ENCODE peak calls at places on chromosomes 3 and 15, in six cellular contexts. V is SK-N-SH, L is A549, O is HepG2, D is K562, J is GM12878. K is an unnamed sample.

GRCh38 chr3:189954733-189955665 is 165.7 kb downstream of the P3H2 start:
- DNase-seq in J (no peak), L (no peak), V (no peak), O (no peak), D (no peak), K (no peak)

GRCh38 chr3:187713504-187713903 is 11.1 kb upstream of the RTP2 start:
- DNase-seq in V (no peak), D (peak), J (no peak), L (peak), O (peak), K (peak)

GRCh38 chr15:72784233-72784876 is 797 bp upstream of the ADPGK start:
- DNase-seq in D (peak), J (peak), V (peak), L (peak), O (peak), K (peak)

GRCh38 chr15:55564347-55565145 is 23.6 kb downstream of the PYGO1 start:
- DNase-seq in V (no peak), L (no peak), J (no peak), O (no peak), D (peak), K (no peak)

GRCh38 chr15:100775581-100776185 is 103.9 kb upstream of the ALDH1A3 start:
- DNase-seq in L (no peak), D (no peak), J (no peak), O (no peak), V (peak), K (no peak)

GRCh38 chr3:46429250-46429649 is 22.2 kb downstream of the CCRL2 start:
- DNase-seq in D (no peak), J (no peak), V (no peak), O (no peak), L (no peak), K (no peak)

GRCh38 chr3:45688194-45688881 is 858 bp upstream of the SACM1L start:
- DNase-seq in V (peak), L (peak), D (peak), O (peak), J (no peak), K (peak)

GRCh38 chr3:159884661-159885402 is 103.8 kb upstream of the IL12A start:
- DNase-seq in J (no peak), D (peak), O (peak), V (peak), L (peak), K (peak)

GRCh38 chr3:4355401-4356224 is 52.4 kb downstream of the SETMAR start:
- DNase-seq in D (peak), O (peak), L (no peak), J (no peak), V (peak), K (no peak)

GRCh38 chr3:6736781-6737180 is 124.1 kb upstream of the GRM7 start:
- DNase-seq in J (no peak), D (no peak), O (no peak), V (no peak), L (no peak), K (no peak)

GRCh38 chr3:108388136-108389132 is 92.1 kb downstream of the HHLA2 start:
- DNase-seq in D (no peak), L (no peak), O (no peak), J (peak), V (no peak), K (no peak)

GRCh38 chr15:34708422-34708821 is 46.4 kb downstream of the GJD2 start:
- DNase-seq in D (peak), J (no peak), O (peak), V (peak), L (peak), K (peak)

GRCh38 chr15:50096158-50096821 is 22.7 kb downstream of the ATP8B4 start:
- DNase-seq in V (no peak), L (no peak), D (no peak), J (no peak), O (no peak), K (no peak)

GRCh38 chr3:40608091-40608490 is 83.3 kb downstream of the ZNF621 start:
- DNase-seq in J (no peak), D (no peak), O (no peak), L (no peak), V (no peak), K (no peak)

GRCh38 chr3:159870723-159871122 is 117.9 kb upstream of the IL12A start:
- DNase-seq in J (no peak), O (no peak), D (no peak), L (no peak), V (no peak), K (no peak)

GRCh38 chr3:38334656-38335055 is 11.9 kb upstream of the XYLB start:
- DNase-seq in D (no peak), J (no peak), O (no peak), V (no peak), L (no peak), K (peak)

GRCh38 chr3:176953106-176954080 is 243.9 kb downstream of the TBL1XR1 start:
- DNase-seq in D (no peak), O (no peak), V (no peak), L (no peak), J (no peak), K (peak)

GRCh38 chr3:83477563-83477962 is 1481.2 kb upstream of the CADM2 start:
- DNase-seq in L (no peak), O (no peak), V (no peak), D (no peak), J (no peak), K (no peak)

GRCh38 chr3:46282696-46283095 is 40.4 kb downstream of the CCR3 start:
- DNase-seq in V (no peak), O (no peak), L (no peak), J (no peak), D (no peak), K (no peak)

GRCh38 chr15:50506121-50506520 is 40.3 kb downstream of the USP50 start:
- DNase-seq in O (peak), L (no peak), V (no peak), D (peak), J (no peak), K (no peak)

GRCh38 chr3:122299872-122300460 is 25.1 kb upstream of the CSTA start:
- DNase-seq in D (peak), J (no peak), V (peak), O (peak), L (peak), K (peak)

GRCh38 chr3:2172561-2173171 is 74.0 kb downstream of the CNTN4 start:
- DNase-seq in D (no peak), O (no peak), V (no peak), J (no peak), L (no peak), K (no peak)

GRCh38 chr3:68163054-68163453 is 508.6 kb upstream of the SUCLG2 start:
- DNase-seq in O (no peak), D (no peak), V (no peak), L (no peak), J (no peak), K (no peak)
- TF ChIP-seq SMC3 in O (no peak), D (no peak), V (no peak), L (no peak), J (no peak), K (no peak)

GRCh38 chr3:30193625-30194044 is 412.8 kb upstream of the TGFBR2 start:
- DNase-seq in O (peak), V (no peak), J (no peak), L (peak), D (no peak), K (no peak)
- TF ChIP-seq SMC3 in O (no peak), V (no peak), J (no peak), L (peak), D (no peak), K (no peak)

GRCh38 chr15:62722237-62722636 is 320.3 kb upstream of the TPM1 start:
- DNase-seq in J (no peak), D (no peak), O (no peak), V (no peak), L (no peak), K (no peak)

GRCh38 chr15:62717496-62717895 is 325.1 kb upstream of the TPM1 start:
- DNase-seq in O (no peak), D (no peak), V (no peak), L (no peak), J (no peak), K (no peak)

GRCh38 chr15:62715946-62716345 is 326.6 kb upstream of the TPM1 start:
- DNase-seq in O (no peak), L (no peak), V (no peak), J (no peak), D (no peak), K (no peak)

GRCh38 chr15:62719316-62719715 is 323.2 kb upstream of the TPM1 start:
- DNase-seq in D (no peak), J (no peak), L (no peak), O (no peak), V (no peak), K (peak)
- TF ChIP-seq SMC3 in D (no peak), J (no peak), L (no peak), O (no peak), V (no peak), K (no peak)

GRCh38 chr15:31478781-31479221 is 152.2 kb downstream of the KLF13 start:
- DNase-seq in D (no peak), L (no peak), O (no peak), J (no peak), V (no peak), K (no peak)
- TF ChIP-seq SMC3 in D (no peak), L (no peak), O (no peak), J (no peak), V (no peak), K (no peak)

GRCh38 chr3:195250473-195251251 is 20.3 kb downstream of the XXYLT1 start:
- DNase-seq in O (no peak), V (no peak), D (no peak), J (no peak), L (no peak), K (no peak)
- TF ChIP-seq SMC3 in O (no peak), V (no peak), D (no peak), J (peak), L (no peak), K (no peak)

DNA sequence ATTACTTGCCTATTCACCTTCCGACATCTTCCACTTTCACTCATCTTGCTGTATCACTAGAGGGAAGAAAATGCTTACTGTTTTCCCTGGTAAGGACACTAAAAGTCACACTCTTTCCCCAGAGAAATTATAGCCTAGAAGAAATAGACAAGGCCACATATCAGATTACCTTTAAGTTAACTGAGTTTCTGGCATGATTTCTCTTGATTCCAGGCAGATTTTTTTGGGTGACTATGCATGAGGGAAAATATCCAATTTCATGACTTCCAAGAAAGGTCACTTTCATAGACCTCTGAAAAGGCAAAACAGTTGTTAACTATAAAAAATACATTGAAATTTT is 30.3 kb downstream of the TCF12 start:
- DNase-seq in O (no peak), L (no peak), D (no peak), J (no peak), V (no peak), K (peak)
- TF ChIP-seq SMC3 in O (no peak), L (no peak), D (no peak), J (no peak), V (no peak), K (no peak)

DNA sequence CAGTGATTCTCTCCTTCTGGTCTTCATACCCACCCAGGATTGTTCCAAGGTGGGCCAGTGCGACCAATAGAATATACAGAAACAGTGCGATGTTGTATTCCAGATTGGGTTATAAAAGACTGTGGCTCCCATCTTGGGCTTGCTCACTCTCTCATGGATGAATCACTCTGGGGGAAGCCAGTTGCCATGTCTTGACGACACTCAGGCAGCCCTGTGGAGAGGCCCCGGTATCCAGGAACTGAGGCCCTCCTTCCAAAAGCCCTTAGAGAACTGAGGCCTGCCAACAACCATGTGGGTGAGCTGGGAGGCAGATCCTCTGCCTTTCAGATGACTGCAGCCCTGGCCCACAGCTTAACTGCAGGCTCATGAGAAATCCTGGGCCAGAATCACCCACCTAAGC is 57.2 kb downstream of the SH3GL3 start:
- DNase-seq in D (peak), O (no peak), J (no peak), V (no peak), L (no peak), K (no peak)
- TF ChIP-seq SMC3 in D (no peak), O (no peak), J (no peak), V (no peak), L (no peak), K (no peak)

GRCh38 chr3:67031986-67032385 is 33.9 kb downstream of the KBTBD8 start:
- DNase-seq in V (no peak), L (no peak), O (no peak), J (no peak), D (peak), K (no peak)
- TF ChIP-seq SMC3 in V (no peak), L (no peak), O (no peak), J (no peak), D (no peak), K (no peak)

K was measured in IMR-90.